ENCODE peak calls at places on chromosomes 12 and 14, in four cellular contexts. A is left lung, Z is left ventricle myocardium inferior, P is fibroblast of lung. B is an unnamed sample.

GRCh38 chr12:82952946-82953345 is 266.2 kb downstream of the TMTC2 start:
- DNase-seq in A (no peak), Z (no peak), P (no peak), B (no peak)

GRCh38 chr14:60171690-60172089 is 6.5 kb upstream of the DHRS7 start:
- DNase-seq in A (no peak), Z (no peak), P (no peak), B (no peak)

GRCh38 chr12:26629864-26630263 is 203.1 kb downstream of the ITPR2 start:
- DNase-seq in A (no peak), Z (no peak), P (peak; percentile 55), B (no peak)

GRCh38 chr12:111429760-111430417 is 24.2 kb downstream of the SH2B3 start:
- DNase-seq in A (no peak), Z (no peak), P (no peak), B (no peak)

GRCh38 chr12:41983394-41983793 is 161.3 kb downstream of the GXYLT1 start:
- DNase-seq in A (no peak), Z (no peak), P (peak; percentile 71), B (no peak)

GRCh38 chr14:103084021-103084919 is at the start of gene LBHD2:
- DNase-seq in A (peak; percentile 79), Z (no peak), P (peak; percentile 25), B (no peak)

GRCh38 chr14:61120576-61120975 is 139.5 kb downstream of the SLC38A6 start:
- DNase-seq in A (no peak), Z (no peak), P (no peak), B (no peak)

GRCh38 chr12:53967451-53968059 is 5.4 kb upstream of the HOXC11 start:
- DNase-seq in A (no peak), Z (no peak), P (no peak), B (no peak)

GRCh38 chr12:64187370-64187769 is 34.7 kb downstream of the KICS2 start:
- DNase-seq in A (no peak), Z (no peak), P (peak; percentile 84), B (no peak)
- H3K27ac ChIP-seq in A (no peak overlapping the region), Z (no peak overlapping the region), P (peak overlapping the region; percentile 57), B (peak overlapping the region; percentile 77)

GRCh38 chr14:55237999-55238680 is 33.1 kb upstream of the FBXO34 start:
- DNase-seq in A (no peak), Z (no peak), P (no peak), B (no peak)
- TF ChIP-seq CTCF in A (no peak), Z (no peak), P (no peak), B (no peak)

GRCh38 chr12:76878899-76879709 is at the start of gene CSRP2:
- DNase-seq in A (peak; percentile 95), Z (peak; percentile 91), P (peak; percentile 89), B (peak; percentile 89)
- H3K27ac ChIP-seq in A (peak within 1 kb of the TSS; percentile 84), Z (peak within 1 kb of the TSS; percentile 94), P (peak within 1 kb of the TSS; percentile 95), B (peak within 1 kb of the TSS; percentile 78)

DNA sequence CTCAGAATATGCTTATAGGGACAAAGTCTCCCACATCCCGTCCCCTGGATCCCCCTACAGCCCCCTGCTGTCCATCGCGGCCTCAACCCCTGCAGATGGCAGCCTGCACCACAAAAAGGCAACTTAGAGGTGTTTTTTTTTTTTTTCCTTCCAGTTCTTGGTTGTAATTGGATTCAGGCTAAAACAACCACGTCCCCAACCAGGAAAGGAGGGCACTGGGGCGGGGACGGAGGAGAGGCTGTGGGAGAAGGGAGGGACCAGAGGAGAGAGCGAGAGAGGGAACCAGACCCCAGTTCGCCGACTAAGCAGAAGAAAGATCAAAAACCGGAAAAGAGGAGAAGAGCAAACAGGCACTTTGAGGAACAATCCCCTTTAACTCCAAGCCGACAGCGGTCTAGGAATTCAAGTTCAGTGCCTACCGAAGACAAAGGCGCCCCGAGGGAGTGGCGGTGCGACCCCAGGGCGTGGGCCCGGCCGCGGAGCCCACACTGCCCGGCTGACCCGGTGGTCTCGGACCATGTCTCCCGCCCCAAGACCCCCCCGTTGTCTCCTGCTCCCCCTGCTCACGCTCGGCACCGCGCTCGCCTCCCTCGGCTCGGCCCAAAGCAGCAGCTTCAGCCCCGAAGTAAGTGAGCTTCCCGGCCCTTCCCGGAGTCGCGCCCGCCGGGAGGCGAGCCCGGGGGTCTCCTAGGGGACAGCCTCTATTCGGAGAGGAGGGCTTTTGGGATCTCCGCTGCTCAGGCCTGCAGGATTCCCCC is at the start of gene MMP14:
- DNase-seq in A (peak; percentile 83), Z (peak; percentile 73), P (peak; percentile 88), B (peak; percentile 59)
- TF ChIP-seq CTCF in A (no peak), Z (peak; percentile 48), P (peak; percentile 60), B (no peak)

DNA sequence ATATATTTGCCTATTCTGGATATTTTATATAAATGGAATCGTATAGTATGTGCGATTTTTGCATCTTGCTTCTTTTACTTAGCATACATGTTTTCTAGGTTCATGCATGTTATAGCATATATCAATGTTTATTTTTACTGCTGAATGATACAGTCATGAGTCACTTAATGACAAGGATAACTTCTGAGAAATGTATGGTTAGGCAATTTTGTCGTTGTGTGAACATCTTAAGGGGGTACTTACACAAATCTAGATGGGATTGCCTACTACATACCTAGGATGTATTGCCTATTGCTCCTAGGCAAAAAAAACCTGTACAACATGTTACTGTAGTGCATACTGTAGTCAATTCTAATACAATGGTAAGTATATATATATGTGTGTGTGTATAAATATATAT is 8.8 kb downstream of the USP15 start:
- DNase-seq in A (no peak), Z (no peak), P (peak; percentile 74), B (no peak)
- H3K27ac ChIP-seq in A (no peak overlapping the region), Z (no peak overlapping the region), P (peak overlapping the region; percentile 68), B (no peak overlapping the region)

DNA sequence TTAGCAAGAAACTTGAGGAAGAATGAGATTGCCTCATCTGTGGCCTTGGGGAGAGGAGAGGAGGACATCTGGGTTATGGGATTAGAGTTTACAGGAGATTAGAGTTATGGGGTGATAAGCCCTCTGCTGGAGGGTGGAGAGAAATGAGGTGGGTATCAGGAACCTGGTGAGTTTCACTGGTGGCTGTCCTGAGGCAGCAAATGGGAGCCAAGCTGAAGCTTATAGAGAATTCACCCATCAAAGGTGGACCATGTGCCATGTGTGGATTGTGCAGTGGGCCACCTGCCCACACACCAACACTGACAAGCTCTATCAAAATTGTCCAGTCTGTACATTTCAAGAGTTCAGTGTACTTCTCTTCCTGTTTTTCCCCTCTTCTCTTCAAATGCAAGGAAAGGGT is 135.3 kb downstream of the AEBP2 start:
- DNase-seq in A (no peak), Z (no peak), P (no peak), B (no peak)
- TF ChIP-seq CTCF in A (no peak), Z (no peak), P (no peak), B (no peak)

DNA sequence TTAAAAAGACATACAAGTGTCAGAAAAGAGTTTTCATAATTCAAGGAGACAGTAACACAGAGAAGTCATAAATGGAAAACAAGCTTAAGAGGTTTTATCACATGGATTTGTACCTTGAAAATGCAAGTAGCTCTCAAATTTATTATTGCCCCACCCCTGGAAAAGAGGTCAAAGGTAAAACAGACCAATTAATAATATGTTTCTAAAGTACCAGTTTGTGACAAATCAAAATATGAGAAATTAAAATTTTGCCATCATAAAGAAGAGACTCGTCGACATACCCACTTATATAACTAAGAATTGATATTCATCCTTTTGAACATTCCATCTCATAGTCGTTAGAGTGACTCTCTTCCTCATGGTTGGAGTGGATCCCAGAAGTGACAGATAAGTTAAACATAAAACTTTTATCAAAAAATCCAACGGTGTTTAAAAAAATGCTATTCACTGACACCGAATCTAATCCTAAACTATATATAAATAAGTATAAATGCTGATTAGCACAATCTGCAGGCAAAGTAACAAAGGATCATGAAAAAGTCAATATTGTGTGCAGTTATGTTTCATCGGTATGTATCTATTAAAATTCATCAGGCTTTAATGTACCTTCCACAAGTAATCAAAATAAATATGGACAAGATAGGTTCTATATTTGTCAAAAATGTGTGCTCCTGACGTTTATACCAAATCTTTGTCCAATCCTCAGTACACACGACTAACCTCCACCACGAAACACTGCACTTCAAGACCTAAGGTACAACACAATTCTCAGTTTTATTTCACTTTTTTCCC is 2.3 kb downstream of the CORO1C start:
- DNase-seq in A (no peak), Z (no peak), P (peak; percentile 59), B (no peak)
- H3K27ac ChIP-seq in A (peak overlapping the region; percentile 96), Z (peak overlapping the region; percentile 97), P (peak overlapping the region; percentile 99), B (no peak overlapping the region)